ENCODE peak calls at places on chromosome 20, in ten cellular contexts. L, I, W, F, M, V, A, X, G and P are unnamed samples.

GRCh38 chr20:34997171-34997570 is 41.5 kb downstream of the MYH7B start:
- DNase-seq in V (peak; percentile 46), A (no peak), W (no peak), G (no peak), L (no peak), X (peak; percentile 60), M (peak; percentile 19), F (no peak), I (no peak), P (no peak)

GRCh38 chr20:63745424-63745805 is 5.8 kb downstream of the SLC2A4RG start:
- DNase-seq in M (no peak), I (no peak), A (no peak), V (no peak), W (no peak), G (no peak), F (no peak), X (no peak), L (no peak), P (no peak)

GRCh38 chr20:31860431-31861345 is 9.6 kb downstream of the DUSP15 start:
- DNase-seq in W (no peak), G (no peak), M (no peak), F (no peak), X (peak; percentile 93), A (no peak), V (no peak), I (no peak), L (no peak), P (no peak)

GRCh38 chr20:47379433-47380150 is 23.1 kb upstream of the ZMYND8 start:
- DNase-seq in X (no peak), G (no peak), I (no peak), V (peak; percentile 89), F (no peak), L (no peak), W (no peak), M (no peak), A (peak; percentile 91), P (no peak)

GRCh38 chr20:47066484-47067270 is 172.0 kb downstream of the EYA2 start:
- DNase-seq in V (peak; percentile 93), I (no peak), X (no peak), F (no peak), G (no peak), L (no peak), M (no peak), W (no peak), A (no peak), P (no peak)

GRCh38 chr20:58375796-58376195 is 13.2 kb upstream of the VAPB start:
- DNase-seq in V (no peak), F (no peak), X (no peak), A (no peak), I (no peak), M (no peak), W (no peak), L (no peak), G (no peak), P (no peak)

GRCh38 chr20:18412202-18412901 is 54.5 kb downstream of the DZANK1 start:
- DNase-seq in A (no peak), V (no peak), L (no peak), I (no peak), F (no peak), W (no peak), G (no peak), M (no peak), X (no peak), P (no peak)

GRCh38 chr20:53157443-53158408 is 185.6 kb downstream of the TSHZ2 start:
- DNase-seq in W (no peak), I (no peak), L (peak; percentile 11), X (peak; percentile 73), G (peak; percentile 6), A (peak; percentile 11), M (no peak), V (peak; percentile 65), F (peak; percentile 64), P (no peak)

GRCh38 chr20:35947489-35947888 is 6.8 kb downstream of the SCAND1 start:
- DNase-seq in V (peak; percentile 50), X (peak; percentile 21), F (no peak), A (no peak), G (no peak), I (no peak), L (no peak), M (no peak), W (no peak), P (no peak)